ENCODE peak calls at places on chromosomes 13 and 19, in eight cellular contexts. Y is IMR-90, L is stomach, Z is heart left ventricle, R is coronary artery, X is breast epithelium, M is HL-60, K is vagina. F is an unnamed sample.

GRCh38 chr13:22081430-22081829 is 410.6 kb downstream of the FGF9 start:
- DNase-seq in Z (no peak), M (no peak), L (no peak), Y (no peak), K (no peak), R (no peak), X (no peak), F (no peak)

GRCh38 chr13:106532111-106532929 is 3.1 kb downstream of the EFNB2 start:
- DNase-seq in X (no peak), K (no peak), L (no peak), Z (no peak), M (no peak), R (no peak), Y (peak; percentile 32), F (no peak)

GRCh38 chr19:39264306-39265290 is 3.6 kb upstream of the IFNL2 start:
- DNase-seq in R (no peak), M (no peak), K (no peak), L (no peak), Y (no peak), Z (no peak), X (no peak), F (peak; percentile 85)

GRCh38 chr13:23999411-23999810 is 102.1 kb upstream of the C1QTNF9B start:
- DNase-seq in L (no peak), Y (no peak), M (no peak), X (no peak), R (no peak), K (peak; percentile 20), Z (no peak), F (no peak)

GRCh38 chr19:38195237-38195636 is 28.8 kb downstream of the DPF1 start:
- DNase-seq in K (no peak), X (no peak), L (no peak), Y (no peak), R (no peak), M (no peak), Z (no peak), F (no peak)

GRCh38 chr19:11092181-11092538 is 2.9 kb downstream of the LDLR start:
- DNase-seq in X (no peak), R (no peak), K (no peak), Y (peak; percentile 74), Z (no peak), L (no peak), M (peak; percentile 25), F (no peak)

GRCh38 chr19:11639602-11640471 is 42.6 kb downstream of the ZNF627 start:
- DNase-seq in Z (peak; percentile 94), K (peak; percentile 88), M (peak; percentile 96), X (peak; percentile 99), Y (peak; percentile 85), L (peak; percentile 98), R (peak; percentile 92), F (peak; percentile 98)

GRCh38 chr19:7415163-7415856 is 66.6 kb downstream of the ARHGEF18 start:
- DNase-seq in R (no peak), Z (no peak), Y (peak; percentile 86), K (no peak), L (peak; percentile 62), M (no peak), X (peak; percentile 61), F (peak; percentile 82)

GRCh38 chr13:114110091-114110829 is 22.2 kb downstream of the RASA3 start:
- DNase-seq in X (peak; percentile 50), M (peak; percentile 99), R (no peak), L (peak; percentile 47), Y (no peak), Z (no peak), K (no peak), F (peak; percentile 74)

GRCh38 chr13:86080340-86080995 is 281.2 kb upstream of the SLITRK6 start:
- DNase-seq in Z (no peak), M (no peak), Y (no peak), R (no peak), X (no peak), L (no peak), K (no peak), F (no peak)

GRCh38 chr19:56170261-56170660 is 5.5 kb upstream of the GALP start:
- DNase-seq in K (no peak), Z (peak; percentile 35), X (no peak), L (no peak), M (no peak), R (no peak), Y (peak; percentile 43), F (peak; percentile 87)

GRCh38 chr13:28313579-28313978 is 175.2 kb downstream of the PAN3 start:
- DNase-seq in Y (peak; percentile 57), R (no peak), X (no peak), M (no peak), K (no peak), Z (no peak), L (no peak), F (no peak)

GRCh38 chr13:28423010-28423409 is 71.9 kb downstream of the FLT1 start:
- DNase-seq in M (peak; percentile 86), Z (peak; percentile 39), L (no peak), K (no peak), Y (no peak), X (no peak), R (no peak), F (no peak)

GRCh38 chr19:22137791-22138190 is 59.0 kb downstream of the ZNF676 start:
- DNase-seq in M (no peak), L (no peak), Y (no peak), Z (no peak), K (no peak), R (no peak), X (no peak), F (peak; percentile 52)

GRCh38 chr19:5292843-5293606 is 47.6 kb downstream of the PTPRS start:
- DNase-seq in Y (peak; percentile 65), M (peak; percentile 10), K (no peak), R (no peak), L (peak; percentile 70), X (peak; percentile 72), Z (peak; percentile 67), F (peak; percentile 41)

GRCh38 chr13:21668665-21669599 is 1.9 kb upstream of the FGF9 start:
- DNase-seq in L (no peak), K (no peak), M (no peak), X (no peak), R (no peak), Y (peak; percentile 69), Z (no peak), F (no peak)

GRCh38 chr19:15544970-15545369 is 36.6 kb downstream of the CYP4F22 start:
- DNase-seq in X (no peak), Y (no peak), M (no peak), R (no peak), Z (no peak), K (no peak), L (no peak), F (no peak)

GRCh38 chr13:30338952-30339351 is 31.6 kb upstream of the KATNAL1 start:
- DNase-seq in M (no peak), Y (no peak), X (no peak), K (no peak), R (no peak), L (no peak), Z (no peak), F (no peak)

GRCh38 chr13:78601124-78601885 is 2.0 kb downstream of the POU4F1 start:
- DNase-seq in Y (peak; percentile 7), R (no peak), X (no peak), M (peak; percentile 19), L (no peak), Z (no peak), K (no peak), F (peak; percentile 81)

GRCh38 chr13:44854264-44855060 is 134.8 kb downstream of the NUFIP1 start:
- DNase-seq in Z (peak; percentile 56), L (peak; percentile 82), X (no peak), M (no peak), K (no peak), R (no peak), Y (peak; percentile 11), F (peak; percentile 75)

GRCh38 chr19:535017-535835 is 3.7 kb downstream of the CDC34 start:
- DNase-seq in L (no peak), Z (no peak), M (no peak), R (no peak), Y (no peak), K (no peak), X (no peak), F (no peak)
- TF ChIP-seq CTCF in L (no peak), Z (no peak), M (no peak), R (no peak), Y (peak; percentile 13), K (no peak), X (no peak), F (no peak)

GRCh38 chr13:32023698-32024097 is 7.9 kb upstream of the FRY start:
- DNase-seq in X (no peak), K (no peak), R (no peak), L (no peak), Y (no peak), M (no peak), Z (no peak), F (no peak)
- TF ChIP-seq CTCF in X (no peak), K (no peak), R (no peak), L (no peak), Y (peak; percentile 41), M (no peak), Z (no peak), F (no peak)

GRCh38 chr19:45151821-45152503 is 8.8 kb downstream of the NKPD1 start:
- DNase-seq in M (no peak), K (no peak), Z (no peak), L (no peak), X (no peak), R (no peak), Y (no peak), F (no peak)
- TF ChIP-seq CTCF in M (no peak), K (no peak), Z (no peak), L (no peak), X (no peak), R (no peak), Y (no peak), F (no peak)

GRCh38 chr13:97122381-97122996 is 99.6 kb upstream of the MBNL2 start:
- DNase-seq in K (no peak), M (no peak), X (no peak), Z (no peak), L (no peak), Y (peak; percentile 73), R (no peak), F (no peak)

GRCh38 chr13:97125810-97126738 is 96.1 kb upstream of the MBNL2 start:
- DNase-seq in R (no peak), K (no peak), L (no peak), X (no peak), M (no peak), Y (peak; percentile 39), Z (no peak), F (peak; percentile 70)

GRCh38 chr13:97127842-97128241 is 94.3 kb upstream of the MBNL2 start:
- DNase-seq in Y (no peak), R (no peak), X (no peak), Z (no peak), M (no peak), L (no peak), K (no peak), F (no peak)

GRCh38 chr13:97124237-97124636 is 97.9 kb upstream of the MBNL2 start:
- DNase-seq in L (no peak), Z (no peak), X (no peak), M (no peak), Y (no peak), K (no peak), R (no peak), F (no peak)

GRCh38 chr13:97125051-97125809 is 96.9 kb upstream of the MBNL2 start:
- DNase-seq in L (no peak), M (no peak), X (no peak), K (no peak), R (no peak), Z (no peak), Y (peak; percentile 74), F (peak; percentile 55)
- TF ChIP-seq CTCF in L (peak; percentile 18), M (no peak), X (no peak), K (no peak), R (no peak), Z (peak; percentile 40), Y (no peak), F (no peak)

F was measured in upper lobe of left lung.